ENCODE peak calls at places on chromosomes 7 and 10, in seven cellular contexts. V is SK-N-SH, K is HepG2, U is GM12891, C is GM12878, Y is H1, I is K562. A is an unnamed sample.

GRCh38 chr10:129277804-129278203 is 189.2 kb upstream of the MGMT start:
- DNase-seq in U (no peak), I (no peak), Y (no peak), K (no peak), V (no peak), C (no peak), A (no peak)

GRCh38 chr7:34747842-34748241 is 89.8 kb downstream of the NPSR1 start:
- DNase-seq in U (no peak), K (no peak), V (peak), Y (no peak), I (no peak), C (no peak), A (no peak)

GRCh38 chr7:116494472-116494871 is 5.1 kb upstream of the CAV2 start:
- DNase-seq in I (no peak), U (no peak), K (no peak), C (no peak), V (no peak), Y (no peak), A (no peak)

GRCh38 chr7:26151096-26151495 is 902 bp upstream of the NFE2L3 start:
- DNase-seq in C (no peak), Y (no peak), U (no peak), K (no peak), I (no peak), V (no peak), A (no peak)

GRCh38 chr7:148983220-148984146 is 44.8 kb downstream of the PDIA4 start:
- DNase-seq in K (peak), C (peak), I (peak), V (peak), Y (peak), U (peak), A (peak)

GRCh38 chr10:72954230-72954595 is 393 bp downstream of the PLA2G12B start:
- DNase-seq in C (no peak), I (no peak), Y (no peak), U (no peak), V (no peak), K (peak), A (no peak)

GRCh38 chr10:12324530-12324929 is 24.8 kb upstream of the CAMK1D start:
- DNase-seq in C (no peak), K (no peak), I (no peak), V (no peak), Y (no peak), U (no peak), A (no peak)

GRCh38 chr10:127679642-127680255 is 57.2 kb upstream of the FOXI2 start:
- DNase-seq in K (no peak), Y (no peak), U (no peak), V (no peak), C (no peak), I (no peak), A (no peak)

GRCh38 chr7:112882022-112882421 is 91.8 kb upstream of the TMEM168 start:
- DNase-seq in K (no peak), I (no peak), V (no peak), Y (no peak), C (no peak), U (no peak), A (no peak)

GRCh38 chr10:77201135-77202111 is 436.2 kb downstream of the KCNMA1 start:
- DNase-seq in U (no peak), V (no peak), I (no peak), K (no peak), Y (no peak), C (no peak), A (no peak)

GRCh38 chr10:127090135-127090534 is 106.3 kb downstream of the INSYN2A start:
- DNase-seq in I (no peak), V (no peak), U (no peak), K (peak), C (no peak), Y (no peak), A (no peak)

GRCh38 chr10:60950312-60950711 is 6.3 kb upstream of the RHOBTB1 start:
- DNase-seq in K (no peak), I (no peak), C (no peak), U (no peak), V (no peak), Y (no peak), A (no peak)

GRCh38 chr7:82741493-82741892 is 297.9 kb upstream of the CACNA2D1 start:
- DNase-seq in K (no peak), Y (no peak), I (no peak), V (no peak), C (no peak), U (no peak), A (no peak)

GRCh38 chr10:67282871-67283270 is 357.0 kb downstream of the LRRTM3 start:
- DNase-seq in V (no peak), K (no peak), C (no peak), U (no peak), Y (no peak), I (no peak), A (no peak)

GRCh38 chr10:21317902-21318301 is 207.6 kb downstream of the SKIDA1 start:
- DNase-seq in I (no peak), Y (no peak), V (no peak), K (no peak), U (no peak), C (no peak), A (no peak)

GRCh38 chr10:17257466-17258321 is 29.7 kb downstream of the VIM start:
- DNase-seq in K (peak), Y (peak), I (peak), U (peak), C (peak), V (peak), A (peak)

GRCh38 chr7:107659666-107660065 is 962 bp upstream of the SLC26A4 start:
- DNase-seq in K (no peak), C (no peak), Y (no peak), I (peak), U (no peak), V (no peak), A (no peak)

GRCh38 chr7:26318921-26319320 is 27.3 kb downstream of the SNX10 start:
- DNase-seq in C (no peak), V (no peak), U (no peak), Y (no peak), K (no peak), I (no peak), A (no peak)

GRCh38 chr7:150322114-150322832 is 882 bp upstream of the LRRC61 start:
- DNase-seq in V (no peak), K (peak), I (peak), U (no peak), C (no peak), Y (no peak), A (no peak)

GRCh38 chr7:84971360-84971759 is 215.5 kb downstream of the SEMA3D start:
- DNase-seq in C (no peak), V (no peak), K (no peak), I (no peak), U (no peak), Y (no peak), A (no peak)

GRCh38 chr7:23767514-23767913 is 57.5 kb downstream of the STK31 start:
- DNase-seq in K (no peak), V (no peak), C (no peak), U (no peak), I (no peak), Y (no peak), A (no peak)

GRCh38 chr7:81709836-81710235 is 60.0 kb downstream of the HGF start:
- DNase-seq in K (no peak), C (no peak), I (no peak), U (no peak), Y (no peak), V (no peak), A (no peak)

GRCh38 chr10:120841522-120842189 is 9.5 kb upstream of the WDR11 start:
- DNase-seq in V (no peak), K (peak), C (no peak), U (no peak), Y (no peak), I (no peak), A (no peak)

GRCh38 chr7:128030999-128031681 is at the start of gene LRRC4:
- DNase-seq in Y (no peak), I (no peak), C (no peak), K (no peak), V (peak), U (peak), A (peak)

GRCh38 chr7:20697351-20697750 is 81.9 kb downstream of the ABCB5 start:
- DNase-seq in Y (no peak), K (no peak), C (no peak), U (no peak), I (no peak), V (no peak), A (no peak)

GRCh38 chr10:80191589-80192270 is 13.6 kb downstream of the ANXA11 start:
- DNase-seq in I (no peak), Y (no peak), K (no peak), V (no peak), U (no peak), C (no peak), A (no peak)

GRCh38 chr7:1555046-1555812 is 776 bp downstream of the TMEM184A start:
- DNase-seq in V (peak), I (peak), U (no peak), K (peak), C (no peak), Y (peak), A (no peak)

GRCh38 chr7:106201176-106201575 is 83.6 kb downstream of the NAMPT start:
- DNase-seq in V (no peak), K (no peak), I (no peak), C (no peak), U (no peak), Y (no peak), A (no peak)

GRCh38 chr10:6053816-6054581 is 8.2 kb downstream of the IL2RA start:
- DNase-seq in Y (peak), V (no peak), C (no peak), I (peak), U (no peak), K (peak), A (no peak)

GRCh38 chr10:98427011-98427515 is 12.1 kb upstream of the PYROXD2 start:
- DNase-seq in C (no peak), V (no peak), Y (no peak), I (no peak), U (no peak), K (no peak), A (no peak)

GRCh38 chr7:5693529-5693928 is 87.9 kb downstream of the RNF216 start:
- DNase-seq in C (peak), I (no peak), Y (no peak), K (peak), V (no peak), U (no peak), A (no peak)

GRCh38 chr10:35339946-35340345 is 3.6 kb downstream of the CCNY start:
- DNase-seq in K (no peak), I (no peak), Y (no peak), U (no peak), V (no peak), C (peak), A (no peak)

GRCh38 chr10:29109700-29110099 is 179.2 kb upstream of the LYZL1 start:
- DNase-seq in V (no peak), U (no peak), K (peak), C (no peak), I (no peak), Y (no peak), A (no peak)

GRCh38 chr10:75203724-75204123 is 6.9 kb upstream of the VDAC2 start:
- DNase-seq in I (no peak), Y (no peak), K (no peak), C (no peak), U (no peak), V (no peak), A (no peak)

GRCh38 chr10:131435232-131435631 is 123.7 kb upstream of the TCERG1L start:
- DNase-seq in C (no peak), Y (no peak), U (no peak), I (no peak), K (no peak), V (no peak), A (no peak)

GRCh38 chr10:131431541-131431940 is 120.0 kb upstream of the TCERG1L start:
- DNase-seq in K (no peak), U (no peak), Y (no peak), V (peak), I (no peak), C (no peak), A (no peak)

GRCh38 chr10:131431978-131432690 is 120.6 kb upstream of the TCERG1L start:
- DNase-seq in U (no peak), K (no peak), Y (no peak), I (no peak), V (no peak), C (no peak), A (no peak)

GRCh38 chr10:131435760-131436448 is 124.4 kb upstream of the TCERG1L start:
- DNase-seq in C (no peak), V (no peak), I (no peak), U (no peak), K (no peak), Y (no peak), A (no peak)

GRCh38 chr10:131433566-131433965 is 122.0 kb upstream of the TCERG1L start:
- DNase-seq in Y (no peak), I (no peak), K (no peak), C (no peak), U (no peak), V (no peak), A (no peak)
- TF ChIP-seq TAF1 in Y (no peak), I (no peak), K (no peak), C (no peak), U (no peak), V (no peak), A (no peak)

GRCh38 chr7:66443946-66444345 is 184.7 kb upstream of the KCTD7 start:
- DNase-seq in I (no peak), K (peak), U (no peak), Y (no peak), V (no peak), C (no peak), A (no peak)
- TF ChIP-seq TAF1 in I (no peak), K (no peak), U (no peak), Y (no peak), V (no peak), C (no peak), A (no peak)

GRCh38 chr7:117808273-117808868 is 64.9 kb downstream of the CTTNBP2 start:
- DNase-seq in U (no peak), I (no peak), V (no peak), C (no peak), Y (no peak), K (no peak), A (no peak)
- TF ChIP-seq TAF1 in U (no peak), I (no peak), V (no peak), C (no peak), Y (no peak), K (no peak), A (no peak)

GRCh38 chr10:14470920-14471319 is 140.2 kb upstream of the FRMD4A start:
- DNase-seq in U (no peak), K (no peak), Y (no peak), I (no peak), V (no peak), C (no peak), A (no peak)

GRCh38 chr10:14468726-14469125 is 138.0 kb upstream of the FRMD4A start:
- DNase-seq in K (no peak), V (no peak), Y (no peak), U (no peak), C (no peak), I (no peak), A (no peak)

GRCh38 chr10:14460447-14460846 is 129.7 kb upstream of the FRMD4A start:
- DNase-seq in Y (no peak), K (no peak), C (no peak), I (no peak), U (no peak), V (no peak), A (no peak)

GRCh38 chr10:14468022-14468421 is 137.3 kb upstream of the FRMD4A start:
- DNase-seq in Y (no peak), I (no peak), K (no peak), U (no peak), V (no peak), C (no peak), A (no peak)

DNA sequence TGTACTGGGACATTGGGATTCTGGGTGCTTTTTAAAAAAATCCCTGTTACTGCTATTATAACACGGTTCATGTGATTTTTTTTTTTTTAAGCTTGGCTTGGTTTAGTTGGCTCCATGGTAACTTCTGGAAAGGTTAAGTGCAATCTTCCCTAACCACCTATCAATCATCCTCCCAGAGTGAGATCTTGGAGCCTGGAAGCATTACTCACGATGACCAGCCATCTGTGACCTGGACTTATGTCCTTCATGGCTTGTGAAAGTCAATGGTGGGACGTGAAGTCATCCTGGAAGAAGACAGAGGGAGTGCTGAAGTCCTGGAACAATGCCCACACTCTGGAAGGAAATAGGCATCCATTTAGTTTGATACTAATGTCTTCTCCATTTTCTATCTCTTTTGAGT is 135.5 kb upstream of the FRMD4A start:
- DNase-seq in C (no peak), V (no peak), K (no peak), I (no peak), Y (peak), U (no peak), A (no peak)
- TF ChIP-seq TAF1 in C (no peak), V (no peak), K (no peak), I (no peak), Y (no peak), U (no peak), A (no peak)

DNA sequence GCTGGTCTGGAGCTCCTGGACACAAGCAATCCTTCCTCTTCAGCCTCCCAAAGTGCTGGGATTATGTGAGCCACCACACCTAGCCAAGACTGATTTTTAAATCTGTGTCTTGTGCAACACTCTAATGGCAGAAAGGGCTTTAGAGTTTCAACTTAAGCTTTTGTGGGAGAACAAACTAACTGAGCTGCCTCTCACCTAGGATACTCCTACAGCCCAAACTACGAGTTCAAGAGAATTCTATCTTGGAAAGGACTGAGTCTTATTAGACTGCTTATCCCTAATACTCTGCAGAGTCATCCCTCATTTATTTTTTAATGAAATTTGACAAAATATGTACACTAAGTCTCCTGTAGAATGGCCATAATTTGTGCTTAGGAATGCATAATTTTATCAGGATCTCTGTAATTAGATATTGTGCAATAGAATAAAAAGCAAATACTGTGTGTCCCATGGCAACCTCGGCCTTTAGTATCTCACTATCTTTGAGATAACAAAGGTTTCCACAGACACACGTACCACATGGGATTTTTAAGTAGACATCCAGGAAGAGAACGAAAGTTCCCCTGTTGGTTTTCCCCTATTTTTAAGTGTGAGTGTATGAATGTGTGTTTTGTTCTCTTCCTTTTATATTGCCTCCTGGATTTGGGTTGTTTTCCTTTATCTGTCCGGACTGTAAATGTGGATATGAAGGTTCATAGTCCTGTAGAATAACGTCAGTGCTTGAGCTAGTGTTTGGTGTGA is 199.4 kb upstream of the TCF7L2 start:
- DNase-seq in Y (no peak), U (no peak), I (no peak), K (peak), V (no peak), C (no peak), A (no peak)
- TF ChIP-seq TAF1 in Y (no peak), U (no peak), I (no peak), K (no peak), V (no peak), C (no peak), A (no peak)

DNA sequence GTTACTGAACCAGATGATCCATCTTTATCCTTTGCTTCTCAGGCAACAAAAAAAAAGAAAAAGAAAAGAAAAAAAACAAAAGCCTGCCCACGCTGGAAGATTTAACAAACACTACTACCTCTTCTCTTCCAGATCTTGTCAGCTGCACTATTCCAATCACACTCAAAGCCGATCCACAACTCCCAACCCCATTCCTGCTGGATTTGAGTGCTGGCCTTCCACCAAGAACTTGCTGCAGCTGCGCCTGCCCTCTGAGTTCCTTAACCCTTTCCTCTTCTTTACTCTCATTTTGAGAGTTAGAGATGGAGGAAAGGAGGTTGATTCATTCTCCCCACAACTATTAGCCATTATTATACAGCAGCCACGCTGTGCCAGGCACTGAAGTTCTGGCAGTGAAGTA is 16.0 kb upstream of the ITGA8 start:
- DNase-seq in V (no peak), I (no peak), C (no peak), U (no peak), K (no peak), Y (no peak), A (no peak)
- TF ChIP-seq TAF1 in V (no peak), I (no peak), C (no peak), U (no peak), K (no peak), Y (no peak), A (no peak)

DNA sequence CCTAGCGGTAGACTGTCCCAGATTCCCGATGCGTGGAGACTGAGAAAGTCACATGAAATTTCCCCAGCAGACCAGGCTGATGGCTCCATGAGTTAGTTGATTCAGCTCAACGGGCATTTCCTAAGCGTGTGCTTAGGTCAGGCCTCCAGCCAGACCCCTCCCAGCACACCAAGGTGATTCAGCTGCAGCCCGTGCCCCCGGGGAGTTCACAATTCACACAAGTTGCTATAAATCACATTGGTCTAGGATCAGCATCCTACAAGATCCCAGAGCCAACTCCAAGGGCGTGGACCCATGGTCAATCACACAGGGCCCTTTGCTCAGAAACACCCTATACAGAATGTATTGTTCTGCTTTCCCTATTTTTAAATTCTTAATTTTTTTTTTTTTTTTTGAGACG is 17.1 kb downstream of the CHST15 start:
- DNase-seq in U (no peak), C (no peak), V (no peak), Y (no peak), I (no peak), K (no peak), A (no peak)
- TF ChIP-seq TAF1 in U (no peak), C (no peak), V (no peak), Y (no peak), I (no peak), K (no peak), A (no peak)

GRCh38 chr7:44963526-44964290 is 15.1 kb downstream of the MYO1G start:
- DNase-seq in U (no peak), V (peak), I (no peak), K (no peak), Y (peak), C (no peak), A (no peak)

GRCh38 chr7:44964831-44965440 is 13.9 kb downstream of the MYO1G start:
- DNase-seq in V (peak), I (no peak), Y (peak), C (no peak), U (no peak), K (no peak), A (no peak)

GRCh38 chr7:44965937-44966730 is 12.7 kb downstream of the MYO1G start:
- DNase-seq in Y (no peak), K (no peak), I (no peak), V (peak), U (no peak), C (no peak), A (no peak)

GRCh38 chr7:44965441-44965903 is 13.3 kb downstream of the MYO1G start:
- DNase-seq in K (no peak), Y (peak), U (no peak), C (no peak), I (no peak), V (no peak), A (no peak)

GRCh38 chr7:44964384-44964830 is 14.4 kb downstream of the MYO1G start:
- DNase-seq in K (no peak), I (peak), U (no peak), C (no peak), Y (peak), V (peak), A (no peak)
- TF ChIP-seq TAF1 in K (no peak), I (no peak), U (no peak), C (no peak), Y (no peak), V (no peak), A (no peak)

GRCh38 chr7:418636-419280 is 100.9 kb downstream of the PDGFA start:
- DNase-seq in V (peak), Y (no peak), C (no peak), U (no peak), K (no peak), I (no peak), A (peak)
- TF ChIP-seq TAF1 in V (no peak), Y (no peak), C (no peak), U (no peak), K (no peak), I (no peak), A (no peak)